ENCODE peak calls at places on chromosomes 12 and 14, in four cellular contexts. X, D, Y and G are unnamed samples.

GRCh38 chr12:133010657-133011297 is 24.6 kb downstream of the ZNF26 start:
- DNase-seq in X (no peak), D (no peak), Y (peak; percentile 54), G (no peak)

GRCh38 chr14:22520235-22520634 is 68.8 kb downstream of the DAD1 start:
- DNase-seq in X (peak; percentile 61), D (no peak), Y (no peak), G (peak; percentile 83)

GRCh38 chr12:104215638-104216297 is at the start of gene TXNRD1:
- DNase-seq in X (peak; percentile 90), D (peak; percentile 30), Y (peak; percentile 94), G (peak; percentile 76)

GRCh38 chr14:79467837-79468236 is 743.5 kb downstream of the DIO2 start:
- DNase-seq in X (no peak), D (no peak), Y (no peak), G (no peak)

GRCh38 chr12:95804296-95804695 is 13.7 kb upstream of the NTN4 start:
- DNase-seq in X (no peak), D (no peak), Y (peak; percentile 75), G (no peak)

GRCh38 chr12:55743131-55743921 is 404 bp downstream of the GDF11 start:
- DNase-seq in X (peak; percentile 76), D (no peak), Y (peak; percentile 82), G (peak; percentile 68)

GRCh38 chr12:112450725-112451124 is 32.0 kb downstream of the PTPN11 start:
- DNase-seq in X (no peak), D (no peak), Y (no peak), G (no peak)

GRCh38 chr12:75020068-75020557 is 189.5 kb downstream of the KCNC2 start:
- DNase-seq in X (peak; percentile 1), D (no peak), Y (peak; percentile 22), G (no peak)

GRCh38 chr12:79300199-79300568 is 390.6 kb downstream of the PAWR start:
- DNase-seq in X (no peak), D (peak; percentile 72), Y (peak; percentile 100), G (peak; percentile 91)

GRCh38 chr12:23473071-23473470 is 476.4 kb downstream of the SOX5 start:
- DNase-seq in X (no peak), D (no peak), Y (no peak), G (no peak)

GRCh38 chr12:106976013-106976658 is 10.8 kb downstream of the MTERF2 start:
- DNase-seq in X (peak; percentile 45), D (peak; percentile 83), Y (no peak), G (peak; percentile 80)

GRCh38 chr12:118981285-118982201 is at the start of gene SRRM4:
- DNase-seq in X (peak; percentile 50), D (no peak), Y (no peak), G (no peak)

GRCh38 chr12:25859976-25860375 is 98.5 kb upstream of the RASSF8 start:
- DNase-seq in X (no peak), D (no peak), Y (no peak), G (no peak)

GRCh38 chr12:92337128-92337527 is 191.5 kb upstream of the BTG1 start:
- DNase-seq in X (no peak), D (no peak), Y (no peak), G (peak; percentile 26)

GRCh38 chr12:109544955-109545531 is 28.3 kb downstream of the MMAB start:
- DNase-seq in X (no peak), D (no peak), Y (no peak), G (peak; percentile 37)

GRCh38 chr12:96177013-96177412 is 17.2 kb upstream of the ELK3 start:
- DNase-seq in X (no peak), D (no peak), Y (no peak), G (peak; percentile 82)

GRCh38 chr12:14911131-14911530 is 25.5 kb upstream of the MGP start:
- DNase-seq in X (no peak), D (no peak), Y (no peak), G (no peak)

GRCh38 chr14:23357261-23357660 is 4.6 kb upstream of the SLC22A17 start:
- DNase-seq in X (no peak), D (no peak), Y (no peak), G (no peak)

GRCh38 chr14:101215936-101216335 is 312.4 kb upstream of the RTL1 start:
- DNase-seq in X (no peak), D (no peak), Y (no peak), G (no peak)

GRCh38 chr14:56659964-56660551 is 80.5 kb downstream of the TMEM260 start:
- DNase-seq in X (peak; percentile 38), D (peak; percentile 50), Y (peak; percentile 57), G (peak; percentile 62)

GRCh38 chr12:27844427-27845090 is 64.5 kb upstream of the MANSC4 start:
- DNase-seq in X (no peak), D (peak; percentile 15), Y (no peak), G (peak; percentile 20)

GRCh38 chr14:74886001-74886400 is 4.3 kb downstream of the DLST start:
- DNase-seq in X (no peak), D (no peak), Y (no peak), G (peak; percentile 98)

GRCh38 chr14:74879427-74880180 is 2.1 kb upstream of the DLST start:
- DNase-seq in X (no peak), D (peak; percentile 30), Y (no peak), G (no peak)

GRCh38 chr14:74881425-74882102 is at the start of gene DLST:
- DNase-seq in X (peak; percentile 89), D (peak; percentile 67), Y (peak; percentile 90), G (peak; percentile 84)

GRCh38 chr14:74882103-74882920 is 596 bp downstream of the DLST start:
- DNase-seq in X (peak; percentile 61), D (no peak), Y (peak; percentile 24), G (peak; percentile 41)
- TF ChIP-seq MAZ in X (no peak), D (no peak), Y (no peak), G (no peak)

GRCh38 chr14:75649773-75650172 is 10.9 kb downstream of the ERG28 start:
- DNase-seq in X (no peak), D (no peak), Y (no peak), G (no peak)

GRCh38 chr14:75649337-75649736 is 11.3 kb downstream of the ERG28 start:
- DNase-seq in X (no peak), D (no peak), Y (no peak), G (no peak)

GRCh38 chr14:75646762-75647161 is 13.9 kb downstream of the ERG28 start:
- DNase-seq in X (no peak), D (peak; percentile 40), Y (no peak), G (no peak)

GRCh38 chr14:75647650-75648049 is 13.0 kb downstream of the ERG28 start:
- DNase-seq in X (no peak), D (no peak), Y (no peak), G (peak; percentile 26)

GRCh38 chr14:75648066-75648838 is 12.4 kb downstream of the ERG28 start:
- DNase-seq in X (no peak), D (peak; percentile 98), Y (peak; percentile 82), G (peak; percentile 99)
- H3K4me1 ChIP-seq in X (peaks cover 5% of the 10 kb centered on the region), D (peaks cover 99% of the 10 kb centered on the region), Y (peaks cover 60% of the 10 kb centered on the region), G (peaks cover 26% of the 10 kb centered on the region)

GRCh38 chr14:102882233-102882906 is 40.1 kb upstream of the AMN start:
- DNase-seq in X (no peak), D (no peak), Y (no peak), G (no peak)

GRCh38 chr14:102875652-102876051 is 46.8 kb upstream of the AMN start:
- DNase-seq in X (no peak), D (no peak), Y (no peak), G (peak; percentile 8)

GRCh38 chr14:102878970-102879460 is 43.4 kb upstream of the AMN start:
- DNase-seq in X (no peak), D (peak; percentile 44), Y (peak; percentile 12), G (no peak)

GRCh38 chr14:102873546-102874061 is 48.9 kb upstream of the AMN start:
- DNase-seq in X (no peak), D (peak; percentile 88), Y (peak; percentile 10), G (no peak)

DNA sequence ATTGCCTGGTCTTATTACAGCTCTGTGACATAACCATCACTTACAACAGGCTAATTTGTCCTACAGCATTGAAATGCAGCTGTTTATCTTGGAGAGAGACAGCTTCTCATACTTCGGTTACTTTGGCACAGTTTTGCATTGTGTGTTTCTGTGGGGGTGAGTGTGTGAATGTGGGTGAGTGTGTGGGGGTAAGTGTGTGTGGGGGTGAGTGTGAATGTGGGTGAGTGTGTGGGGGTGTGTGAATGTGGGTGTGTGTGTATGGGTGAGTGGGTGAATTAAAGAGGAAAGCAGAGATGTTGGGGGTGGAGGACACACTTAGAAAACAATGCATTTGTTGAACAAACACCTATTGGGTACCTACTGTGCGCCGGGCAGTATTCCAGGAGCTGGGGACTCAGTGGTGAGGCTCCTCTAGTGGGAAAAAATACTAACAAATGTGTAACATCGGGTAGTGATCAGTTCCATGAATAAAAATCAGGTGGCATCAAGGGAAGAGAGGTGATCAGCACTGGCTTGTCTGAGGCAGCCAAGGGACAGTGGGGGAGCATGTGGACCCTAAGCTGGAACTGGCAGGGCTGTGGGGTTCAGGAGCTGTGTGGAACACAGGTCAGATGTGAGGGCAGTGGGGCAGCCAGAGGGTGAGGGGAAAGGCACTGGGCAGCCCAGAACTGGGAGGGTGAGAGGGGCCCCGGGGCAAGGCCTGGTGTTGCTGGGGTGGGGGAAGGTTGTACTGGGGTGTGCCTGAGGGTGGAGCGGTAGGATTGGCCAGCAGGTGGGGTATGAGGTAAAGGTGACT is 44.1 kb upstream of the AMN start:
- DNase-seq in X (no peak), D (no peak), Y (peak; percentile 10), G (no peak)
- TF ChIP-seq MAZ in X (no peak), D (no peak), Y (no peak), G (no peak)

DNA sequence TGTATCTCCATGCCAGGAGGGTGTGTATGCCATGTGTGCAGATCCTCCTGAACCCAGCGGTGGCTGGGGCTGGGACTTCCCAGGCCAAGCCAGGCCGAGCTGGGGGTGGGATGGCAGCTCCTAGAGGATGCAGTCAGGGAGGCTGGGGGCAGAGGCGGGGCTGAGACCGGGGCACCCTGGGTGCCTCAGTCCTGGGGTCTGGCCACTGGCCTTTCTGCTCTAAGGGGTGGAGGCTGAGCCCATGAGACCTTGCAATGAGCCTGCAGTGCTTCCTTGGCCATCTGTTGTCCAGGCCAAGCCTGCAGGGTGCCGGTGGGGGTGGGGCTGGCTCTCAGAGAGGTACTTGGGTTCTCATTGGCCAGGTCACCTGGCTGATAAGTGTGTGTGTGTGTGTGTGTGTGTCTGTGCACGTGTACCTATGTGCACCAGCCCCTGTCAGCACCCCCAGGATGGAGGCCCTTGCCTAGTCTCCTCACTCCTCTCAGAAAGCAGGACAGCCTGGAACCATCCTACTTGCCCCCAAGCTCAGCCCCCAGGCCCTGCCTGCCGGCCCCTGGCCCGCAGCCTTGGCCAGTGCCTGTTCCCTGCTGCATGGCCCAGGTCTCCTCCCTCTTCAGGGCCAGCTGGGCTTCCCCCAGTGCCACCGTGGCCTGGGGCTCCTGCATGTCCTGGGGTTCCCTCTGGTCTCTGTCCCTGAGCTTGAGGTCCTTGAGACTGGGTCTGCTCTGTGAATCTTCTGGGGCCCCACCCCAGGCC is 10.6 kb upstream of the TNFAIP2 start:
- DNase-seq in X (peak; percentile 51), D (no peak), Y (peak; percentile 66), G (no peak)
- H3K4me1 ChIP-seq in X (peaks cover 56% of the 10 kb centered on the region), D (peaks cover 89% of the 10 kb centered on the region), Y (peaks cover 93% of the 10 kb centered on the region), G (peaks cover 33% of the 10 kb centered on the region)

DNA sequence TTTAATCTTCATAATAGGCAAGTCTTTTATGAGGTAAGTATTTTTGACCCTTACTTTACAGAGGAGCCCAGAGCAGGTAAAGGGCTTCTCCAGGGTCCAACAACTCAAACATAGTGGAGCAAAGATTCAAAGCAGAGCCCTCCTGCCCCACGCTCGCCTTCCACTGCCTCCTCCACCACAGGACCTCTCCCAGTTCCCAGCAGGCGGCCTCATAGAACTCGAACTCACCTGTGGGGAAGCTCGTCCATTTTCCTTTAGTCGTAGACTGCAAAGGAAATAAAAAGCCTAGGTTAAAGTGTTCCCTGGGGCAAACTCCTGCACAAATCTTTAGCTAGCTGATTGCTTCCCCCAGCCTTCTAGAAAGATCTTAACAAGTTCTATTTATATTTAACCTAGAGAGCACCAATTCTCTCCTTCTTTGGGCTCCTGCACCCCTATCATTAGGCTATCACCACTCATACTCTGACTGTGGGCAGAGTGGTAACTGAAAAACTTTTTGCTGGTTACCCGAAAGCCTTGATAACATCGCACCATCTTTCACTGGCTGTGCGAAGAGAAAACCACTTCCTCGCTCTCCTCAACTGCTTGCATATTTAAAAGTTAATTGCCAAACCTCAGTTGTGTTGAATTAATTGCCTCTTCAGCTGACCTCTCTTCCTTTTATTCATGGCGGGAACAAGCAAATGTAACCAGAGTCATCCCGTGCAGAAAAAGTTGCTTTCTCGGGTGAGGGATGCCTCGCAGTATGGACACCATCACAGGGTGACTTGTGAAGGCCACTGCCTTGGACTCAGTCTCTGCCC is 299.6 kb downstream of the DPF3 start:
- DNase-seq in X (no peak), D (no peak), Y (no peak), G (no peak)
- TF ChIP-seq MAZ in X (no peak), D (no peak), Y (no peak), G (no peak)